ENCODE peak calls at places on chromosomes 6 and 20, in five cellular contexts. G is T-helper 2 cell; E is activated T-helper 1 cell treated with anti-CD3 and anti-CD28 coated beads, Interleukin-2, amount 50 U/mL, for 16 hours; K is posterior cingulate gyrus; U is stromal cell of bone marrow. C is an unnamed sample.

GRCh38 chr6:79895382-79896100 is 51.8 kb downstream of the ELOVL4 start:
- DNase-seq in E (no peak), U (no peak), K (no peak), G (no peak), C (no peak)

GRCh38 chr6:84033523-84034451 is at the start of gene MRAP2:
- DNase-seq in U (peak; percentile 2), K (peak; percentile 24), G (no peak), E (no peak), C (no peak)

GRCh38 chr6:158654960-158655485 is 5.2 kb downstream of the SYTL3 start:
- DNase-seq in G (no peak), E (no peak), K (no peak), U (no peak), C (no peak)

GRCh38 chr20:20255104-20255503 is 112.8 kb upstream of the INSM1 start:
- DNase-seq in G (no peak), K (no peak), U (no peak), E (no peak), C (no peak)

GRCh38 chr6:10719386-10720228 is 3.3 kb upstream of the TMEM14C start:
- DNase-seq in E (no peak), K (no peak), U (peak; percentile 10), G (no peak), C (peak; percentile 62)

GRCh38 chr6:79011940-79012339 is 66.1 kb downstream of the PHIP start:
- DNase-seq in U (no peak), K (no peak), G (no peak), E (no peak), C (no peak)

GRCh38 chr6:144351741-144352140 is 66.6 kb downstream of the UTRN start:
- DNase-seq in U (peak; percentile 21), E (no peak), K (no peak), G (no peak), C (no peak)

GRCh38 chr20:1711826-1712601 is 54.4 kb upstream of the SIRPG start:
- DNase-seq in U (no peak), E (no peak), K (no peak), G (no peak), C (no peak)

GRCh38 chr6:68695403-68695802 is 60.3 kb downstream of the ADGRB3 start:
- DNase-seq in E (no peak), G (no peak), K (no peak), U (no peak), C (no peak)

GRCh38 chr20:12207875-12208274 is 290.2 kb downstream of the BTBD3 start:
- DNase-seq in E (no peak), G (no peak), U (peak; percentile 8), K (no peak), C (no peak)

GRCh38 chr20:312067-312466 is 13.3 kb upstream of the SOX12 start:
- DNase-seq in G (no peak), E (no peak), K (no peak), U (no peak), C (no peak)

GRCh38 chr6:79536615-79536968 is 638 bp downstream of the LCA5 start:
- DNase-seq in G (no peak), E (no peak), U (no peak), K (no peak), C (peak; percentile 51)

GRCh38 chr6:101290346-101290745 is 103.2 kb upstream of the GRIK2 start:
- DNase-seq in E (no peak), K (no peak), G (no peak), U (no peak), C (no peak)

GRCh38 chr6:38686270-38687042 is 16.5 kb downstream of the GLO1 start:
- DNase-seq in K (no peak), E (no peak), U (no peak), G (no peak), C (no peak)

GRCh38 chr20:62536731-62537401 is 61.1 kb upstream of the GATA5 start:
- DNase-seq in U (peak; percentile 26), K (no peak), G (no peak), E (no peak), C (no peak)

GRCh38 chr6:168247456-168248147 is 72.0 kb downstream of the DACT2 start:
- DNase-seq in U (peak; percentile 38), E (no peak), K (no peak), G (no peak), C (no peak)

GRCh38 chr20:36271639-36272546 is 34.2 kb upstream of the DLGAP4 start:
- DNase-seq in K (no peak), G (no peak), U (no peak), E (no peak), C (no peak)

GRCh38 chr6:133277895-133278545 is 36.9 kb downstream of the EYA4 start:
- DNase-seq in E (no peak), U (no peak), G (no peak), K (no peak), C (no peak)

GRCh38 chr6:137218473-137218916 is 690 bp downstream of the IFNGR1 start:
- DNase-seq in K (no peak), G (peak; percentile 4), U (no peak), E (no peak), C (peak; percentile 49)

GRCh38 chr6:128246472-128246871 is 273.9 kb downstream of the PTPRK start:
- DNase-seq in E (no peak), U (no peak), G (no peak), K (no peak), C (no peak)

GRCh38 chr6:46491201-46491788 is at the start of gene RCAN2:
- DNase-seq in E (no peak), G (no peak), K (peak; percentile 56), U (no peak), C (peak; percentile 78)

GRCh38 chr6:134057478-134057877 is 5.1 kb upstream of the SLC2A12 start:
- DNase-seq in K (no peak), G (no peak), E (no peak), U (no peak), C (no peak)

GRCh38 chr6:81589465-81590313 is 162.8 kb downstream of the TENT5A start:
- DNase-seq in G (no peak), K (no peak), E (no peak), U (no peak), C (no peak)

C was measured in ovary.